ENCODE peak calls at places on chromosomes 3 and 15, in seven cellular contexts. S, C, H, J, T, Y and X are unnamed samples.

GRCh38 chr3:149224736-149225594 is 3.3 kb upstream of the CP start:
- DNase-seq in J (no peak), S (no peak), T (no peak), C (no peak), Y (no peak), H (peak), X (no peak)

GRCh38 chr3:194369522-194370279 is at the start of gene LRRC15:
- DNase-seq in J (peak), S (no peak), H (peak), T (peak), Y (peak), C (no peak), X (no peak)

GRCh38 chr15:96119734-96120133 is 210.8 kb upstream of the NR2F2 start:
- DNase-seq in H (no peak), J (peak), C (no peak), S (no peak), T (no peak), Y (peak), X (no peak)

GRCh38 chr3:72123908-72124441 is 339.0 kb upstream of the PROK2 start:
- DNase-seq in C (peak), S (no peak), T (no peak), Y (no peak), J (no peak), H (peak), X (peak)

GRCh38 chr3:131502530-131503327 is at the start of gene MRPL3:
- DNase-seq in T (peak), S (peak), C (peak), Y (peak), H (peak), J (peak), X (peak)

GRCh38 chr3:99499235-99499798 is 139.1 kb upstream of the COL8A1 start:
- DNase-seq in T (peak), H (peak), S (no peak), Y (peak), C (peak), J (peak), X (peak)

GRCh38 chr3:152279474-152279873 is 10.7 kb downstream of the MBNL1 start:
- DNase-seq in Y (no peak), H (no peak), C (no peak), S (no peak), T (no peak), J (no peak), X (no peak)

GRCh38 chr15:51341366-51342248 is at the start of gene GLDN:
- DNase-seq in Y (peak), T (peak), S (no peak), H (no peak), C (no peak), J (peak), X (no peak)

GRCh38 chr3:187024561-187025226 is 94.4 kb downstream of the ST6GAL1 start:
- DNase-seq in T (no peak), Y (no peak), S (no peak), C (no peak), H (no peak), J (no peak), X (no peak)

GRCh38 chr3:37492977-37493471 is 318.6 kb upstream of the LRRFIP2 start:
- DNase-seq in J (no peak), C (no peak), Y (no peak), H (peak), T (no peak), S (no peak), X (no peak)

GRCh38 chr3:53842436-53843194 is 3.6 kb downstream of the CHDH start:
- DNase-seq in S (no peak), H (peak), T (no peak), C (peak), J (no peak), Y (peak), X (no peak)

GRCh38 chr3:182327196-182327681 is 466.1 kb upstream of the ATP11B start:
- DNase-seq in C (no peak), J (no peak), H (no peak), S (no peak), Y (peak), T (no peak), X (no peak)

GRCh38 chr3:194994551-194994981 is 276.4 kb downstream of the XXYLT1 start:
- DNase-seq in H (no peak), T (no peak), J (no peak), C (no peak), Y (no peak), S (no peak), X (no peak)

GRCh38 chr15:66148187-66148586 is 105.4 kb downstream of the MEGF11 start:
- DNase-seq in S (no peak), H (no peak), C (no peak), J (no peak), T (no peak), Y (no peak), X (no peak)

DNA sequence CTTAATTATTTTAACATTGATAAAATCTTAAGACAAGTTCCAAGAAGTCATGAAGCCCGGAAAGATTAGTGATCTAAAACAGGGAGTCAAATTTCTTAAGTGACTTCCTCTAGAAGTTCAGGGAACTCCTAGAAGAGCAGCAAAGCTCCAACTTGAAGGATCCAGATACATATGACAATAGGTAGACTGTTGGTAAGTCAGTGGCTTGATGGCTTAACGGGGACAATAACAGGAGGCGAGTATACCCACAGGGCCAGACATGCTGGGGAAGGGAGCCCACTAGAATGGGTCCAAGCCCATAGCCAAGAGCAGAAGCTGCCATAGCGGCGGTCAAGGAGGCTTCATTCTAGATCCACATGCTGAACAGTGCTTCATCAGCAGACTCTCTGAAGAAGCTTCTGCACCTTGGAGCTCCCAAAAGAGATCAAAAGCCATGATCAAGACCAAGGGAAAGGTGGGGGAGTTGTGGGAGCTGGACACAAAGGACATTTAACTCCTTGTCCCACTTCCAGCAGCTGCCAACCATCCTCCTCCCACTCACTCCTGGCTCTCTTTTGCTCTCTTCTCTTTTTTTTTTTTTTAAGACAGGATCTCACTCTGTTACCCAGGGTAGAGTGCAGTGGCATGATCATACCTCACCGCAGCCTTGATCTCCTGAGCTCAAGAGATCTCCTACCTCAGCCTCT is 10.2 kb upstream of the CA12 start:
- DNase-seq in Y (no peak), S (no peak), T (no peak), H (no peak), J (no peak), C (no peak), X (no peak)
- TF ChIP-seq CTCF in Y (no peak), S (no peak), T (no peak), H (no peak), J (no peak), C (no peak), X (no peak)

GRCh38 chr15:60964527-60964926 is 264.6 kb downstream of the RORA start:
- DNase-seq in Y (no peak), J (no peak), T (no peak), S (no peak), C (no peak), H (no peak), X (no peak)
- TF ChIP-seq CTCF in Y (peak), J (no peak), T (no peak), S (no peak), C (no peak), H (no peak), X (no peak)

DNA sequence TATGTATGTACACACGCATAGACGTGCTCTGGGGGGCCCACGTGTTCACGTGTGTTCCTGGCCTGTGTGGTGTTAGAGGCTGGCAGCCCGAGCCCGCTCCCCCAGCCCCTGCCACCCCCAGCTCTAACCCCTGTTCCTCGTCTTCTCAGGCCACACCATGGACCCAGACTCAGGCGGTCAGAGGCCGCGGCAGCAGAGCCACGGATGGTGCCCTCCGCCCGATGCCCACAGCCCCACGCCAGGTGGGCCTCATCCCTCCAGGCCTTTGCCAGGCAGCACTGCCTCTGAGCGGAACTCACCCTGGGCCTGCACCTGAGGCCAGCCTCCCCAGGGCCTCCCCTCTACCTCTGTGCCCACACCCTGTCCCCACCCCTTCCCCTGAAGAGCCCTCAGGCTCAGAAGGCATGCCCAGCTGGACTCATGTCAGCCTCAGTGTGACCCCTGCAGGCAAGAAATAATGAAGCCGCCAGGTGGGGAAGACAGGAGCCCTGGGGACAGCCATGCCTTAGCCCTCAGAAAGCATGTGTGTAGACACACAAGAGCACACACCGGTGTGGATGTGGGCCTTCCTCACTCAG is 16.4 kb upstream of the GNAT1 start:
- DNase-seq in S (no peak), H (no peak), C (no peak), Y (no peak), T (no peak), J (no peak), X (no peak)
- TF ChIP-seq CTCF in S (no peak), H (no peak), C (no peak), Y (peak), T (no peak), J (no peak), X (no peak)

GRCh38 chr3:25781145-25781757 is 2.0 kb downstream of the NGLY1 start:
- DNase-seq in J (no peak), T (no peak), C (no peak), S (no peak), H (no peak), Y (no peak), X (no peak)

GRCh38 chr3:25781758-25782594 is 1.3 kb downstream of the NGLY1 start:
- DNase-seq in T (no peak), H (no peak), J (no peak), C (no peak), Y (no peak), S (no peak), X (no peak)

GRCh38 chr3:25783661-25784512 is 644 bp upstream of the NGLY1 start:
- DNase-seq in J (peak), Y (peak), S (no peak), C (no peak), H (peak), T (no peak), X (no peak)

GRCh38 chr3:25782636-25782937 is 656 bp downstream of the NGLY1 start:
- DNase-seq in H (no peak), Y (no peak), C (no peak), T (no peak), S (no peak), J (no peak), X (no peak)

DNA sequence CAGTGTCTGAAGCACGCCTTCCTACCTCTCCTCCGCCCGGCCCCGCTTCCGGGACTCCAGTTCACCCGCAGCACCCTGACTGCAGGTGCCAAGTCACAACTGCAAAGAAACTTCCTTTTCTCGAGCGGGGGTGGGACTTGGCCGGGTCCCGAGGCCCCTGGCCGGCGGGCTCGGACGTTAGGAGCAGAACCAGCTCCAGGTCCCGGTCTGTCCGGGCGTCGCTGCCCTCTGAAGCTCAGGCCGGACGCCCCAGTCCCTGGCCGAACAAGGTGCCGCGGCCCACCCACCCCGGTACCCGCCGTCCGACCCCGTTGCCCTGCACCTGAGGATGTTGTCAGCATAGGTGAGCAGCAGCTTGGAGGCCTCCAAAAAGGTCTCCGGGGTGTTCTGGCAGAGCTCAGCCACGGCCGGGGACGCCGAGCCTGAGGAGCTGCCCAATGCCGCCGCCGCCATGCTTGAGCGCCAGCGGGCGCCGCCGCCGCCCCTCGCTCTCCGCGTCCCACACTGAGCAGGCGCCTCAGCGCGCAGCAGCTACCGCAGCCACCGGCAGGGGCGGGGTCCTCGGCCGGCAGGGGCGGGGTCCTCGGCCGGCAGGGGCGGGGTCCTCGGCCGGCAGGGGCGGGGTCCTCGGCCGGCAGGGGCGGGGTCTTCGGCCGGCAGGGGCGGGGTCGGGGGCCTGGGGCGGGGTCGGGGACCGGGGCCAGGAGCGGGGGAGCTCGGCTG is at the start of gene NGLY1:
- DNase-seq in T (peak), J (peak), Y (peak), H (peak), S (peak), C (peak), X (peak)
- TF ChIP-seq CTCF in T (peak), J (no peak), Y (no peak), H (no peak), S (no peak), C (no peak), X (no peak)

DNA sequence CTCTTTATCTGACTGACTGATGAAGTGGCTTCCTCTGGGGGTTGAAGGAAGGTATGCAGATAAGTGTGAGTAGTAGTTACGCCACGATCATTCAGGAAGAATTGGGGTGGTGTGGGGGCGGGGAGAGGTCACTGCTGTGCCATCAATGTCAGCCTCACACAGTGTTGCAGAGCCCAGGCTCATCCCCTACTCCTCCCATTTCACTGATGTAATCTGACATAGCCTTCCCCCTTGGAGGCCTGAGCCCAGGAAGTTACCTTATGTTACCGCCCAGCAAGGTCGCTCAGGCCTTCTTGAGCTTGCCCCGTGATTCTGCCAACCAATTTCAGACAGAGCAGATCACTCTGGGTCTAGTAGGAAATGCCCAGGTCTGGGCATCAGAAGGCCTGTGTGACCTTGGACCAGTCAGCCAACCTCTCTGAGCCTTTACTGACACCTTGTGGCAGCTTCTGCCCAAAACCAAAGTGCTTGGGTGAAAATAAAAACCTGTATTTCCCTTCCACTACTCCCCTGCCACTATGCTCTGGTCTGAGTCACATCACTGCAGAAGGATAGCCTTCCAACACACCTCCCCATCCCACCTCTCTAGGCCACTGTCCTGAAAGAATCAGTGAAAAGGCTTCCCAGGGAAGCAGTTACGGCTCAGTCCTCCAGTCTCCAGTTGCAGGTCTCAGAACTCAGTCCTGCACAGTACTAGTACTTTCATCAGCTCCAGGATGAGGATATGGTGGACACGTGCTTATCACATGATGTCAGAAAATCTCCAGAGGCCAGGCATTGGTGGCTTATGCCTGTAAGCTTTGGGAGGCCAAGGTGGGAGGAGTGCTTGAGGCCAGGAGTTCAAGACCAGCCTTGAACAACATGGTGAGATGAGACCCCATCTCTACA is 28.1 kb upstream of the INSYN1 start:
- DNase-seq in S (no peak), H (peak), C (no peak), J (no peak), T (peak), Y (peak), X (no peak)
- TF ChIP-seq CTCF in S (no peak), H (peak), C (peak), J (no peak), T (peak), Y (peak), X (peak)

GRCh38 chr15:89916660-89917059 is 3.9 kb upstream of the ARPIN start:
- DNase-seq in J (no peak), H (no peak), Y (no peak), S (no peak), C (no peak), T (no peak), X (no peak)
- TF ChIP-seq CTCF in J (no peak), H (no peak), Y (no peak), S (no peak), C (no peak), T (no peak), X (no peak)

GRCh38 chr3:11529281-11529680 is 114.4 kb downstream of the VGLL4 start:
- DNase-seq in Y (no peak), T (no peak), C (no peak), H (no peak), J (no peak), S (no peak), X (no peak)

GRCh38 chr3:11532865-11533490 is 110.7 kb downstream of the VGLL4 start:
- DNase-seq in Y (no peak), H (no peak), J (no peak), S (no peak), T (no peak), C (no peak), X (no peak)

GRCh38 chr3:11534011-11534782 is 109.5 kb downstream of the VGLL4 start:
- DNase-seq in Y (no peak), T (no peak), S (no peak), H (no peak), J (no peak), C (no peak), X (no peak)

GRCh38 chr3:11534783-11535081 is 109.0 kb downstream of the VGLL4 start:
- DNase-seq in J (no peak), S (no peak), C (no peak), T (no peak), H (no peak), Y (no peak), X (no peak)

DNA sequence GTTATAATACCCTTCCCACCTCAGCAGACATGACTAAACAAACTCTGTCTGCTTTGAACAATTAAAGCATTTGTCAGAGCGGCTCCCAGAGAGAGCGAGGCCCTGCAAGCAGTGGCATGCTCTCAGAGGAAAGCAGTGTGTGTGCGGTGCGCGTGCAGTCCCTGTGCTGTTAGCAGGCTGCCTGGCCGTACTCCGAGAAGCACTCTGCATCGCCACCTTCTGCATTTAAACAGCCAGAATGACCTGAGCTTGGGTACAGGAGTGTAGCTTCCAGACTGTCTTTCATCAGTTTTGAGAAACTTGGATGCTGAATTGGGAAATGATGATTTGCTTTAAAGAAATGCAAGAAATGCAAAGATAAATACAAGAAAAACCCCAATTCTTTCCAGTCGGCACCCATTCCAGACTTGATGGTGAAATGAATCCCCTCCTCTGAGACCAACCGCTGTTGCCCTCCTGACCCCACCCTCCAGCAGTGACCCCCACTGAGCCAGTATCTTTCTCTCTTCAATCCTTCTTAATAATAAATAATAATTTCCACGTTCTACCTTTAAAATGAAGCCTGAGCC is 113.5 kb downstream of the VGLL4 start:
- DNase-seq in C (no peak), H (peak), Y (no peak), T (no peak), J (peak), S (no peak), X (no peak)
- TF ChIP-seq CTCF in C (no peak), H (no peak), Y (peak), T (no peak), J (no peak), S (no peak), X (no peak)